ENCODE peak calls at places on chromosomes 5 and 9, in seven cellular contexts. A, D, H, M, I, S and L are unnamed samples.
A peak's percentile ranks its signal among the peaks of the same experiment; 100 is the strongest.

GRCh38 chr5:16936150-16937022 is at the start of gene MYO10:
- DNase-seq in A (no peak), D (peak; percentile 90), H (peak; percentile 91), M (peak; percentile 81), I (no peak), S (peak; percentile 86), L (peak; percentile 87)

GRCh38 chr5:79759436-79759835 is 69.8 kb downstream of the CMYA5 start:
- DNase-seq in A (no peak), D (no peak), H (no peak), M (no peak), I (no peak), S (no peak), L (no peak)

GRCh38 chr9:20330688-20331087 is 291.6 kb downstream of the MLLT3 start:
- DNase-seq in A (no peak), D (no peak), H (no peak), M (no peak), I (no peak), S (no peak), L (no peak)

GRCh38 chr9:15354713-15355112 is 47.7 kb upstream of the TTC39B start:
- DNase-seq in A (peak; percentile 67), D (no peak), H (no peak), M (peak; percentile 48), I (no peak), S (no peak), L (no peak)

GRCh38 chr9:755454-756381 is 85.8 kb upstream of the DMRT1 start:
- DNase-seq in A (peak; percentile 93), D (no peak), H (no peak), M (no peak), I (peak; percentile 40), S (peak; percentile 89), L (no peak)

GRCh38 chr5:137395011-137395755 is 103.9 kb downstream of the SPOCK1 start:
- DNase-seq in A (no peak), D (no peak), H (no peak), M (no peak), I (no peak), S (peak; percentile 20), L (no peak)

GRCh38 chr5:60352992-60353391 is 347.0 kb downstream of the DEPDC1B start:
- DNase-seq in A (no peak), D (no peak), H (no peak), M (peak; percentile 9), I (no peak), S (no peak), L (peak; percentile 80)

GRCh38 chr9:100104314-100104713 is 5.3 kb downstream of the INVS start:
- DNase-seq in A (no peak), D (no peak), H (no peak), M (peak; percentile 33), I (no peak), S (no peak), L (no peak)

GRCh38 chr9:132973713-132974112 is 4.8 kb upstream of the GFI1B start:
- DNase-seq in A (no peak), D (no peak), H (no peak), M (peak; percentile 47), I (peak; percentile 8), S (no peak), L (no peak)

GRCh38 chr9:91117959-91118651 is 243.6 kb downstream of the AUH start:
- DNase-seq in A (no peak), D (no peak), H (peak; percentile 89), M (peak; percentile 84), I (no peak), S (peak; percentile 32), L (peak; percentile 73)
- TF ChIP-seq POLR2AphosphoS5 in A (no peak), D (no peak), H (no peak), M (no peak), I (no peak), S (no peak), L (no peak)

GRCh38 chr9:136942881-136943230 is 1.7 kb downstream of the FBXW5 start:
- DNase-seq in A (no peak), D (no peak), H (no peak), M (no peak), I (no peak), S (no peak), L (no peak)

GRCh38 chr9:136945333-136946227 is 537 bp downstream of the C8G start:
- DNase-seq in A (peak; percentile 31), D (no peak), H (peak; percentile 87), M (no peak), I (no peak), S (no peak), L (no peak)

GRCh38 chr9:136943291-136944093 is 1.0 kb downstream of the FBXW5 start:
- DNase-seq in A (no peak), D (no peak), H (peak; percentile 92), M (peak; percentile 67), I (no peak), S (no peak), L (peak; percentile 50)

GRCh38 chr9:136944519-136945332 is at the start of the genes C8G and FBXW5:
- DNase-seq in A (peak; percentile 87), D (peak; percentile 93), H (peak; percentile 100), M (peak; percentile 97), I (peak; percentile 80), S (peak; percentile 92), L (peak; percentile 95)

GRCh38 chr9:136944094-136944518 is 432 bp downstream of the FBXW5 start:
- DNase-seq in A (no peak), D (no peak), H (no peak), M (no peak), I (no peak), S (peak; percentile 59), L (peak; percentile 49)
- TF ChIP-seq POLR2AphosphoS5 in A (no peak), D (no peak), H (no peak), M (no peak), I (no peak), S (no peak), L (no peak)

GRCh38 chr5:149475777-149476176 is 75.5 kb downstream of the CSNK1A1 start:
- DNase-seq in A (no peak), D (no peak), H (no peak), M (no peak), I (no peak), S (no peak), L (no peak)

GRCh38 chr5:149473441-149473840 is 77.8 kb downstream of the CSNK1A1 start:
- DNase-seq in A (no peak), D (no peak), H (no peak), M (no peak), I (no peak), S (no peak), L (no peak)

GRCh38 chr5:149472399-149472798 is 78.8 kb downstream of the CSNK1A1 start:
- DNase-seq in A (no peak), D (no peak), H (no peak), M (no peak), I (no peak), S (no peak), L (no peak)

GRCh38 chr5:149471406-149472183 is 79.6 kb downstream of the CSNK1A1 start:
- DNase-seq in A (no peak), D (peak; percentile 67), H (no peak), M (no peak), I (no peak), S (peak; percentile 55), L (peak; percentile 53)

DNA sequence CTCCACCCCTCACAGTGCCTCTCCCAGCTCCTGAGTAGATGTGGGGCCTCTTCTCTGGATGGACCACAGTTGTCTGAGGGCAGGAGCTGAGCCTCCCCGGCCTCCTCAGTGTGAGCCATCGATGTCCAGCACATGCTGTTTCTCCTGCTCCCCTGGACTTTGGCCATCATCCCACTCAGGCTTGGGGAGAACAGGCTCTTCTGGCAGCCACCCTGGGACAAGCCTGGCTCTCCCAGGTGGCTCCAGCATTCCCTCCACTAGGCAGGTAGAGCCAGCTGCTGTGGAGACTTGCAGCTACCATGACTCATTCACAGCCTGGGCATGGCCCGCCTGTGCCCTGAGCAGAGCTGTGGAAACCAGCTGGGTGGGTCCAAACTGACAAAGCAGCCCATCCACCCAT is 77.0 kb downstream of the CSNK1A1 start:
- DNase-seq in A (no peak), D (no peak), H (no peak), M (no peak), I (no peak), S (no peak), L (peak; percentile 60)
- TF ChIP-seq POLR2AphosphoS5 in A (no peak), D (no peak), H (no peak), M (no peak), I (peak; percentile 43), S (no peak), L (no peak)

DNA sequence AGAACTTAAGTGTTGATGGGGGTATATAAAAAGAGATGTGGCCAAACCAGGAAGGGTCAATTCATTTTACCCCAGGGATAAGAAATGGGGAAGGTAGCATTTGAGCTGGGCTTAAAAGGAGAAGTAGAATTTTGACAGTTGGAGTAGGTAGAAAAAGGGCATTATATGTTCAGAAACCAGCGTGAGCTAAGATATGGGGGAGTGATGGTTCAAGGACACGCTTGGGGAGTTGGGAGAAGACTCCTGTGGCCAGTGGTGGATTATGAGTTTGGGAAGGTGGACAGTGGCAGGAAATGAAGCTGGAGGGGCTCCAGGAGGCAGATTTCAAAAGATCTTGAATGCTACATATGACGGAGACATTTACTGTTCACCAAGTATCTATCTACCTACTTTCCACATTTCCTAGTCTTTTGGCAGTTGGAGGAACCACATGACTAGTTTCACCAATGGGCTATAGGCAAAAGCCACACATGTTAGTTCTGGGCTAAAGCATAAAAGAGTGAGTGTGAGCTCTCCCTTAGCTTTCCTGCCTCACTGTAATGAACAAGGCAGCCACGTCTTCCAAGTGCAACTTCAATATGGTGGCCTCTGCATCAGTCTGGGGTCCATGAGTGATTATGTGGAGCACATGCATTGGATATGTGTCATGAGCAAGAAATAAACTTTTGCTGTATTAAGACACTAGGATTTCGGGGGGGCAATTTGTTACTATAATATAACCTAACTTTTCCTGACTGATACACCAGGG is 15.7 kb upstream of the GSN start:
- DNase-seq in A (no peak), D (no peak), H (no peak), M (no peak), I (no peak), S (no peak), L (no peak)
- TF ChIP-seq POLR2AphosphoS5 in A (no peak), D (no peak), H (no peak), M (no peak), I (no peak), S (no peak), L (no peak)

DNA sequence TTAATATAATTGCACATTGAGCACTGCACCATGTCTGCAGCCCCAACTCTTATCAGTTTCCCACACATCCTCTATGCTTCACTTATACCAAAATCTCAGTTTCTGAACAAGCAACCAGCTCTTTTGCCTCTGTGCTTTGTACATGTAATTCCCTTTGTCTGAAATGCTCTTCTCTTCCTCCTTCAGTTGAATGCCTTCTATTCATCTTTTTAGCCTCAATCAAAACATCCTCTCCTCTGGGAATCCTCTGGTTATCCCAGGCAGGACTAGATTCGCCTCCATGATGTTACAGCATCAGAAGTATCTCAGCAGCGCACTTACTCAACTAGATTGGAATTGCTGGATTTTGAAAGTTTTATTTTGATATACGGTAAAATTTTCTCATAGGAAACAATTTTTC is 143.3 kb downstream of the GAS1 start:
- DNase-seq in A (no peak), D (no peak), H (no peak), M (no peak), I (no peak), S (no peak), L (no peak)
- TF ChIP-seq POLR2AphosphoS5 in A (no peak), D (no peak), H (no peak), M (no peak), I (no peak), S (no peak), L (no peak)